ENCODE peak calls at places on chromosomes 13 and 19, in nine cellular contexts. K is transverse colon, F is Caco-2, N is heart left ventricle, Y is adrenal gland, G is uterus, D is endodermal cell, J is IMR-90, Q is lung. R is an unnamed sample. For H3K9me3, the result is how much of the 10 kb centered on the place peaks cover.

GRCh38 chr13:46160474-46161066 is 21.4 kb downstream of the LCP1 start:
- DNase-seq in Y (no peak), F (no peak), D (peak), G (no peak), Q (no peak), N (no peak), J (peak), K (no peak), R (peak)

GRCh38 chr19:28521614-28522544 is 691.1 kb downstream of the UQCRFS1 start:
- DNase-seq in N (no peak), Y (no peak), D (no peak), G (no peak), Q (no peak), K (no peak), F (no peak), J (no peak), R (no peak)

GRCh38 chr19:54481326-54481930 is 8.3 kb upstream of the CDC42EP5 start:
- DNase-seq in K (no peak), J (peak), Q (no peak), G (no peak), Y (no peak), D (peak), N (no peak), F (no peak), R (no peak)

GRCh38 chr19:46303345-46303701 is 6.5 kb downstream of the HIF3A start:
- DNase-seq in Y (no peak), J (no peak), F (peak), K (no peak), D (no peak), N (no peak), G (no peak), Q (no peak), R (no peak)

GRCh38 chr13:29449726-29450125 is 145.8 kb downstream of the SLC7A1 start:
- DNase-seq in J (no peak), Y (no peak), Q (no peak), K (no peak), D (no peak), F (no peak), N (no peak), G (no peak), R (no peak)

GRCh38 chr13:33108620-33109019 is 92.4 kb downstream of the KL start:
- DNase-seq in Q (no peak), Y (no peak), N (no peak), F (no peak), G (no peak), K (no peak), J (peak), D (no peak), R (no peak)

GRCh38 chr13:80379245-80379644 is 38.3 kb upstream of the SPRY2 start:
- DNase-seq in Q (no peak), G (no peak), F (no peak), J (peak), K (no peak), D (no peak), Y (no peak), N (no peak), R (no peak)

GRCh38 chr13:80881495-80882482 is 540.9 kb upstream of the SPRY2 start:
- DNase-seq in G (no peak), K (no peak), F (no peak), Y (no peak), D (no peak), N (no peak), J (no peak), Q (no peak), R (no peak)

GRCh38 chr19:48506138-48506733 is 5.4 kb downstream of the LMTK3 start:
- DNase-seq in F (no peak), Q (no peak), K (no peak), D (peak), G (no peak), J (peak), N (no peak), Y (peak), R (no peak)

GRCh38 chr19:53158119-53158656 is 665 bp downstream of the ZNF347 start:
- DNase-seq in D (peak), K (peak), Q (peak), J (peak), G (peak), N (peak), Y (peak), F (no peak), R (peak)

GRCh38 chr13:74230984-74231443 is 96.8 kb upstream of the KLF12 start:
- DNase-seq in K (no peak), J (no peak), G (no peak), N (no peak), Y (no peak), D (no peak), Q (no peak), F (no peak), R (no peak)

GRCh38 chr13:110714798-110715394 is 1.4 kb downstream of the ING1 start:
- DNase-seq in Y (peak), N (peak), G (peak), F (peak), K (peak), Q (peak), D (peak), J (peak), R (peak)

GRCh38 chr13:57629391-57629804 is 2.1 kb upstream of the PCDH17 start:
- DNase-seq in Q (no peak), K (no peak), G (no peak), J (no peak), Y (peak), D (no peak), N (peak), F (no peak), R (peak)

GRCh38 chr19:38617764-38618589 is at the start of gene MAP4K1:
- DNase-seq in K (peak), J (no peak), D (peak), N (peak), Q (no peak), F (no peak), Y (peak), G (peak), R (peak)

GRCh38 chr13:37868691-37869505 is 674 bp downstream of the TRPC4 start:
- DNase-seq in J (peak), Q (no peak), G (no peak), N (no peak), Y (no peak), F (no peak), K (no peak), D (peak), R (no peak)

GRCh38 chr19:623175-623916 is 10.0 kb downstream of the POLRMT start:
- DNase-seq in Q (no peak), F (no peak), J (no peak), N (no peak), K (no peak), Y (no peak), D (no peak), G (no peak), R (no peak)

GRCh38 chr13:57030671-57031070 is 110.0 kb upstream of the PRR20A start:
- DNase-seq in J (no peak), N (no peak), Y (no peak), F (no peak), Q (no peak), K (no peak), G (no peak), D (peak), R (no peak)

GRCh38 chr13:59963383-59963782 is 200.3 kb downstream of the DIAPH3 start:
- DNase-seq in D (no peak), Y (no peak), F (no peak), N (no peak), Q (no peak), K (no peak), G (no peak), J (no peak), R (no peak)

GRCh38 chr13:62294210-62294609 is 878.6 kb upstream of the PCDH20 start:
- DNase-seq in Q (no peak), J (peak), Y (no peak), G (no peak), F (no peak), D (no peak), K (no peak), N (no peak), R (no peak)

GRCh38 chr13:23668557-23668956 is 98.3 kb downstream of the TNFRSF19 start:
- DNase-seq in N (no peak), D (no peak), K (no peak), F (no peak), G (no peak), Q (no peak), J (no peak), Y (no peak), R (no peak)

GRCh38 chr13:28355822-28356371 is 139.0 kb downstream of the FLT1 start:
- DNase-seq in N (no peak), D (peak), K (no peak), Y (no peak), G (no peak), Q (no peak), F (no peak), J (peak), R (no peak)

GRCh38 chr13:68199271-68199670 is 969.1 kb upstream of the PCDH9 start:
- DNase-seq in D (no peak), F (no peak), G (no peak), N (no peak), Q (no peak), K (no peak), J (no peak), Y (no peak), R (no peak)

GRCh38 chr19:39408392-39409206 is 2.0 kb downstream of the ZFP36 start:
- DNase-seq in D (peak), J (peak), Q (no peak), N (no peak), F (no peak), G (peak), Y (no peak), K (peak), R (peak)

GRCh38 chr13:40963927-40964326 is 55.2 kb downstream of the ELF1 start:
- DNase-seq in D (no peak), J (peak), K (no peak), G (no peak), Q (no peak), Y (no peak), N (no peak), F (no peak), R (no peak)

GRCh38 chr19:2003901-2004300 is 11.6 kb downstream of the BTBD2 start:
- DNase-seq in G (no peak), K (no peak), F (no peak), Y (no peak), D (no peak), N (no peak), Q (no peak), J (no peak), R (no peak)

GRCh38 chr13:90008707-90009149 is 1338.8 kb upstream of the MIR17HG start:
- DNase-seq in Q (no peak), N (no peak), Y (no peak), J (no peak), F (no peak), G (no peak), K (no peak), D (peak), R (no peak)

GRCh38 chr19:38417544-38418506 is 8.2 kb downstream of the RASGRP4 start:
- DNase-seq in K (peak), Y (no peak), N (peak), Q (peak), G (no peak), F (peak), J (no peak), D (peak), R (peak)

GRCh38 chr13:112668924-112669323 is 20.9 kb upstream of the ATP11A start:
- DNase-seq in G (peak), N (no peak), Q (no peak), Y (no peak), F (no peak), D (peak), J (no peak), K (no peak), R (no peak)

GRCh38 chr19:2123682-2124387 is 27.1 kb downstream of the IZUMO4 start:
- DNase-seq in J (no peak), G (no peak), K (no peak), D (peak), F (no peak), N (no peak), Q (no peak), Y (peak), R (no peak)

GRCh38 chr13:67023088-67023893 is 206.8 kb downstream of the PCDH9 start:
- DNase-seq in Q (peak), F (no peak), K (no peak), G (no peak), Y (no peak), D (no peak), N (no peak), J (peak), R (no peak)

GRCh38 chr13:103351035-103351828 is 285.0 kb upstream of the SLC10A2 start:
- DNase-seq in K (peak), Q (no peak), F (peak), G (no peak), D (peak), Y (no peak), J (no peak), N (peak), R (no peak)

GRCh38 chr19:42322305-42322704 is 3.1 kb upstream of the MEGF8 start:
- DNase-seq in K (no peak), N (no peak), D (no peak), G (no peak), Y (no peak), J (no peak), F (no peak), Q (no peak), R (no peak)
- H3K9me3 ChIP-seq in K (under half), N (under half), D (under half), G (under half), Y (under half), J (under half), F (under half), Q (under half), R (under half)

DNA sequence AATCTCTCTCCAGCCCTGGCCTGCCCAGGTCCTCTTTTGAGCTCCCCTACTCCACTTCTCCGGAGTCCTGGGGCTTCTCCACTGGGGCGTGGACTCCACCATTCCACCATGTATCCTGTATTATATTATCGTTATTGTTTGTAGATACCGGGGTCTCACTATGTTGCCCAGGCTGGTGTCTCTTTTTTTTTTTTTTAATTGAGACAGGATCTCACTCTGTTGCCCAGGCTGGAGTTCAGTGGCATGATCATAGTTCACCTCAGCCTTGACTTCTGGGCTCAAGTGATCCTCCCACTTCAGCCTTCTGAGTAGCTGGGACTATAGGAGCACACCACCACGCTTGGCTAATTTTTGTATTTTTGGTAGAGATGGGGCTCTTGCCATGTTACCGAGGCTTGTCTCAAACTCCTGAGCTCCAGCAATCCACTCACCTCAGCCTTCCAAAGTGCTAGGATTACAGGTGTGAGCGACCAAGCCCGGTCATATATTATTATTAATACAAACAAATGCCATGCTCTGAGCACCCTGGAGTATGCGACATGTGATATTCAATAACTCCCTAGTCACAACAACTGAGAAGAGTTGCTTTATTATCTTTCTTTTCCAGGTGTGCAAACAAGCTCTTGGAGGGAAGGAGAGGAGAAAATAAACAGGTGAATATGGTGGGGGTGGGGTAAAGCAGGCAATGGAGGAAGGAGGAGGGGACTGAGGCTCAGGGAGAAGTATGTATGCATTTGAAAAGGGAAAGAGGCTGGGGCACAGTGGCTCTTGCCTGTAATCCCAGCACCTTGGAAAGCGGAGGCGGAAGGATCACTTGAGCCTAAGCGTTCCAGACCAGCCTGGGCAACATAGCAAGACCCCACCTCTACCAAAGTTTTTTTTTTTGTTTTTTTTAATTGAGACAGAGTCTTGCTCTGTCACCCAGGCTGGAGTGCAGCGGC is 2.8 kb upstream of the CERS4 start:
- DNase-seq in K (no peak), J (no peak), Y (no peak), Q (no peak), F (peak), N (no peak), G (no peak), D (peak), R (peak)
- TF ChIP-seq CTCF in K (no peak), J (no peak), Y (no peak), Q (no peak), F (no peak), N (no peak), G (no peak), D (no peak), R (no peak)

GRCh38 chr19:12526542-12526941 is 24.7 kb downstream of the ZNF564 start:
- DNase-seq in K (no peak), Q (no peak), Y (no peak), J (no peak), N (no peak), D (no peak), F (no peak), G (no peak), R (no peak)

GRCh38 chr19:12527034-12527836 is 24.0 kb downstream of the ZNF564 start:
- DNase-seq in F (no peak), Y (no peak), G (no peak), J (peak), Q (no peak), D (no peak), N (no peak), K (no peak), R (no peak)

DNA sequence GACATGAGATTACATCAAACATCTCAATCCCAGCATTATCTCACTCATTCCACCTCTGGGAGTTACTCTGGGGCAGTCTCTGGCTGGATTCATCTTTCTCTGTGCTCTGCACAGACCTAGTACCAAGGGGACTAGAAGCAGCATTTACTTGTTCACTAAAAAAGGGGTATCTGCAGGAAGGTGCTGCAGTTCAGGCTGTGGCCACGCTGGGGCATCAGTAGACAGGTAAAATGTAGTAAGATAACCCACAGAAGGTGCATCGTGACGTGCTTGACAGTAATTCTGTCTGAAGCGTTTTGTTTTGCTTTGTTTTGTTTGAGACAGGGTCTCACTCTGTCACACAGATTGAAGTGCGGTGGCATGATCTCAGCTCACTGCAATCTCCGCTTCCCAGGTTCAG is 29.3 kb downstream of the ZNF564 start:
- DNase-seq in N (no peak), D (peak), Q (no peak), K (no peak), Y (no peak), J (no peak), F (no peak), G (no peak), R (no peak)
- H3K9me3 ChIP-seq in N (half or more), D (half or more), Q (under half), K (half or more), Y (under half), J (half or more), F (under half), G (under half), R (under half)

DNA sequence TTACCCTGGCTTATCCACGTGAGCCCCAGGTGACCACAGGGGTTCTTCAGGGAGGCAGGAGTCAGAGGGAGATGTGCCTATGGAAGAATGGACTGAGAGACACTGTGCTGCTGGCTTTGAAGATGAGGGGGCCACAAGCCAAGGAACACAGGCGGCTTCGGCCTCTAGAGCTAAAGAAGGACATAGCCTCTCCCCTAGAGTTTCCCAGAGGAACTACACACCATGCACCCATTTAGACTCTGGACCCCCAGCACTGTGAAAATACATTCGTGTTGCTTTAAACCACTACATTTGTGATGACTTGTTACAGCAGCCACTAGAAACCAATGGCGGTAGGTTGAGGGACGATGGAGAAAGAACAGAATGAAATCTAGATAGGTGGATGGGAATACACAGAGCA is 13.7 kb upstream of the ATF5 start:
- DNase-seq in Y (no peak), K (no peak), J (no peak), D (no peak), Q (no peak), G (no peak), F (no peak), N (no peak), R (no peak)
- TF ChIP-seq CTCF in Y (no peak), K (no peak), J (no peak), D (peak), Q (no peak), G (no peak), F (no peak), N (no peak), R (no peak)

GRCh38 chr19:16915135-16915534 is 26.3 kb downstream of the F2RL3 start:
- DNase-seq in F (no peak), Q (no peak), K (no peak), G (no peak), Y (no peak), J (no peak), D (no peak), N (no peak), R (no peak)
- H3K9me3 ChIP-seq in F (under half), Q (under half), K (under half), G (under half), Y (under half), J (under half), D (under half), N (under half), R (under half)

GRCh38 chr13:113862766-113863510 is 938 bp downstream of the GAS6 start:
- DNase-seq in Y (peak), Q (no peak), G (peak), K (peak), J (no peak), F (no peak), N (peak), D (peak), R (peak)
- TF ChIP-seq CTCF in Y (no peak), Q (no peak), G (no peak), K (no peak), J (no peak), F (no peak), N (no peak), D (no peak), R (no peak)

DNA sequence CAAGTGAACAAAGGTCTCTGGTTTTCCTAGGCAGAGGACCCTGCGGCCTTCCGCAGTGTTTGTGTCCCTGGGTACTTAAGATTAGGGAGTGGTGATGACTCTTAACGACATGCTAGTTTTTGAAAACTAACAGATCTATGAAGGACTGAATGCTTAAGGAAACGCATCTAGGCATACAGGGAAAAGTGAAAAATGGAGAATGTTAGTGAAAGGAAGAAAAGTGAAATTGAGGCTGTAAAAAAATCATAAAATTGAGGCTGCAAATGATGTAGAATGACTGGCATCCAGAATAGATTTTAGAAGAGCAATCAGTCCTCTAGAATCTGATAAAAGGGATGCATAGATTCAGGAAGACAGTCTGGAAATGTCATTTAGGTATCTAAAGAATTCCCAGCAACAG is 3.5 kb downstream of the ZNF260 start:
- DNase-seq in F (no peak), J (no peak), Q (no peak), K (no peak), D (no peak), Y (no peak), G (no peak), N (no peak), R (no peak)
- H3K9me3 ChIP-seq in F (under half), J (under half), Q (under half), K (half or more), D (half or more), Y (under half), G (under half), N (under half), R (under half)

DNA sequence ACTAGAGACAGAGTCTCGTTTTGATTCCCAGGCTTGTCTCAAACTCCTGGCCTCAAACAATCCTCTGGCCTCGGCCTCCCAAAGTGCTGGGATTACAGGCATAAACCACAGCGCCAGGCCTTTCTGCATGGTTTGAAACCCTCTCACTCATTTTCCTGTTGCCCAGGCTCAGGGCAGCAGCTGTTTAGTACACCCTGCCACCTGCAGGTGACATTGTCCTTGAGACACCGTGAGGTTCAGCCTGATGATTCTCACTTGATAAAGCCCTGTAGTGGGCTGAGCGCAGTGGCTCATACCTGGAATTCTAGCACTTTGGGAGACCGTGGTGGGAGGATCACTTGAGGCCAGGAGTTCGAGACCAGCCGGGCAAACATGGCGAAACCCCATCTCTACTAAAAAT is 12.5 kb downstream of the IL12RB1 start:
- DNase-seq in Q (no peak), N (no peak), K (no peak), G (no peak), D (peak), J (no peak), Y (no peak), F (no peak), R (no peak)
- TF ChIP-seq CTCF in Q (no peak), N (no peak), K (no peak), G (no peak), D (peak), J (no peak), Y (no peak), F (peak), R (no peak)

GRCh38 chr19:57419439-57419838 is 8.5 kb downstream of the ZNF17 start:
- DNase-seq in F (no peak), Y (no peak), N (no peak), G (no peak), K (no peak), J (no peak), D (no peak), Q (no peak), R (no peak)
- H3K9me3 ChIP-seq in F (under half), Y (under half), N (under half), G (under half), K (half or more), J (under half), D (under half), Q (under half), R (under half)